ENCODE peak calls at places on chromosomes 1 and 21, in four cellular contexts. K, P, L and N are unnamed samples.

GRCh38 chr1:243493156-243494129 is 237.6 kb downstream of the SDCCAG8 start:
- DNase-seq in P (no peak), L (no peak), K (no peak), N (no peak)

GRCh38 chr1:51289676-51290488 is 40.5 kb downstream of the TTC39A start:
- DNase-seq in P (no peak), L (no peak), K (peak; percentile 54), N (no peak)

GRCh38 chr21:46413365-46413696 is 45.4 kb upstream of the DIP2A start:
- DNase-seq in K (no peak), P (no peak), L (no peak), N (no peak)

GRCh38 chr1:115135681-115136080 is 46.4 kb upstream of the TSPAN2 start:
- DNase-seq in P (no peak), L (no peak), K (no peak), N (peak; percentile 67)

GRCh38 chr1:156244712-156245111 is 2.7 kb downstream of the BGLAP start:
- DNase-seq in P (no peak), K (no peak), L (no peak), N (no peak)

GRCh38 chr1:24635195-24635843 is 7.8 kb upstream of the SRRM1 start:
- DNase-seq in K (no peak), L (peak; percentile 72), P (peak; percentile 79), N (peak; percentile 77)

GRCh38 chr1:222224576-222224975 is 323.3 kb downstream of the HHIPL2 start:
- DNase-seq in L (no peak), P (no peak), K (no peak), N (peak; percentile 6)

GRCh38 chr1:90201467-90202358 is 206.8 kb downstream of the ZNF326 start:
- DNase-seq in K (no peak), P (peak; percentile 1), L (no peak), N (peak; percentile 8)

GRCh38 chr1:184743062-184743756 is 11.4 kb downstream of the EDEM3 start:
- DNase-seq in L (no peak), K (no peak), P (no peak), N (no peak)

GRCh38 chr1:63663301-63663700 is 70.1 kb downstream of the PGM1 start:
- DNase-seq in L (no peak), K (no peak), P (no peak), N (peak; percentile 59)

GRCh38 chr21:35159881-35160280 is 110.8 kb upstream of the RUNX1 start:
- DNase-seq in K (no peak), P (peak; percentile 68), L (no peak), N (peak; percentile 69)

GRCh38 chr21:37564924-37565529 is 198.5 kb downstream of the DYRK1A start:
- DNase-seq in L (no peak), P (peak; percentile 18), K (no peak), N (no peak)

GRCh38 chr1:177737456-177737855 is 232.4 kb downstream of the SEC16B start:
- DNase-seq in K (no peak), L (no peak), P (no peak), N (peak; percentile 9)

GRCh38 chr1:8397511-8397910 is 79.6 kb downstream of the SLC45A1 start:
- DNase-seq in K (peak; percentile 55), P (peak; percentile 74), L (no peak), N (peak; percentile 69)

GRCh38 chr1:79215311-79215710 is 208.8 kb upstream of the ADGRL4 start:
- DNase-seq in L (no peak), K (no peak), P (no peak), N (no peak)

GRCh38 chr1:2346691-2347408 is 44.5 kb downstream of the MORN1 start:
- DNase-seq in P (no peak), L (no peak), K (peak; percentile 54), N (no peak)

GRCh38 chr1:12087797-12088314 is 24.8 kb downstream of the TNFRSF8 start:
- DNase-seq in P (no peak), K (no peak), L (no peak), N (no peak)

GRCh38 chr1:192445849-192446489 is 129.2 kb downstream of the RGS21 start:
- DNase-seq in L (peak; percentile 69), P (peak; percentile 57), K (peak; percentile 69), N (peak; percentile 43)

GRCh38 chr1:228793032-228793431 is 57.8 kb downstream of the RHOU start:
- DNase-seq in L (no peak), K (no peak), P (no peak), N (no peak)

GRCh38 chr1:77489910-77490309 is 192.5 kb downstream of the ZZZ3 start:
- DNase-seq in P (peak; percentile 49), L (no peak), K (no peak), N (peak; percentile 88)

GRCh38 chr1:107776898-107777663 is 187.9 kb downstream of the VAV3 start:
- DNase-seq in K (no peak), P (no peak), L (no peak), N (no peak)

GRCh38 chr1:12095822-12096263 is 32.7 kb downstream of the TNFRSF8 start:
- DNase-seq in K (no peak), L (no peak), P (no peak), N (peak; percentile 25)

GRCh38 chr1:162030741-162031280 is 7.1 kb upstream of the OLFML2B start:
- DNase-seq in P (no peak), K (no peak), L (no peak), N (no peak)

GRCh38 chr1:85427358-85427757 is 37.6 kb downstream of the DDAH1 start:
- DNase-seq in K (no peak), L (no peak), P (peak; percentile 50), N (peak; percentile 55)

GRCh38 chr1:171788696-171789095 is 7.2 kb downstream of the METTL13 start:
- DNase-seq in L (no peak), P (peak; percentile 58), K (no peak), N (peak; percentile 92)

GRCh38 chr1:42085596-42085995 is 67.6 kb upstream of the GUCA2B start:
- DNase-seq in P (peak; percentile 40), K (no peak), L (no peak), N (peak; percentile 27)

GRCh38 chr1:78279051-78279450 is 211.7 kb upstream of the PTGFR start:
- DNase-seq in L (no peak), P (peak; percentile 61), K (no peak), N (peak; percentile 97)

GRCh38 chr1:30693820-30694219 is 29.6 kb downstream of the MATN1 start:
- DNase-seq in K (no peak), L (no peak), P (no peak), N (no peak)

GRCh38 chr1:108533351-108534083 is 26.4 kb upstream of the EEIG2 start:
- DNase-seq in K (no peak), P (no peak), L (no peak), N (no peak)

GRCh38 chr21:18614327-18614726 is 210.7 kb upstream of the TMPRSS15 start:
- DNase-seq in L (no peak), P (no peak), K (no peak), N (no peak)

GRCh38 chr1:198211696-198212095 is 54.9 kb downstream of the NEK7 start:
- DNase-seq in K (no peak), P (no peak), L (no peak), N (no peak)

GRCh38 chr1:97524211-97524610 is 396.6 kb downstream of the DPYD start:
- DNase-seq in P (no peak), K (no peak), L (no peak), N (no peak)

DNA sequence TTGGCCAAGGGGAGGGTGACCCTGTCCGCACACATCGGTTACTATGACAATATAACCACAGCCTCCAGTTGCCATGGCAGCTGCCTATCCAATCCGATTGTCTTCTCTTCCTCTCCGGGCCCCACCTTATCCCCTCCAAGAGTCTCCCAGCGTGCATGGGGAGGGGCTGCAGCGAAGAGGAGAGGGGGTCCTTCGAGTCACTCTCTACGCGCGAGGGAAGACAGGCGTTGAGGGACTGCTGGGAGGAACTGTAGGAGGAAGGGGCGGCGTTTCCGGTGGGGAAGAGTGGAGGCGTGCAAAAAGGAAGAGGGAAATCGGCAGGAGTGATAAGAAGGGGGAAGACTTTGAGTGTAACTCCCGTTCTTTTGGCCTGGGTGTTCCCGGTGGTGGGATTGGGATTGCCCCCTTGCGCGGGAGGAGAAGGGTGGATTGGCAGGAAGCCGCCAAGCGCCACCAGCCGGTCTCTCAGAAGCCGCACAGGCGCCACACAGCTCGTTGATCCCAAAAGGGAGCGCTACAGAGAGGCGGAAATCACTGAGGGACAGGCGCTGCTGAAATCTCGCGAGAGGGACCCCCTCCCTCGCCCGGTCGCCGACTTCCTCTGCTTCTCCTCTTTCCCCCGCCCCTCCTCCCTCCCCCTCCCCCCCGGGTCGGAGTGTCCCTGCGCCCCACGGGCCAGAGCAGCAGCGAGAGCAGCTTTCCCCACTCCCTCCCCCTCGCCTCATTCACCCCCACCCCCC is 381 bp upstream of the SMG7 start:
- DNase-seq in K (peak; percentile 99), L (peak; percentile 96), P (peak; percentile 98), N (peak; percentile 98)
- TF ChIP-seq CTCF in K (no peak), L (no peak), P (no peak), N (no peak)

GRCh38 chr1:200240655-200241054 is 169.2 kb downstream of the ZNF281 start:
- DNase-seq in K (no peak), P (peak; percentile 40), L (no peak), N (no peak)

GRCh38 chr1:200245492-200245891 is 164.3 kb downstream of the ZNF281 start:
- DNase-seq in P (no peak), L (no peak), K (no peak), N (peak; percentile 49)

GRCh38 chr1:200242379-200243041 is 167.3 kb downstream of the ZNF281 start:
- DNase-seq in L (peak; percentile 60), K (no peak), P (peak; percentile 27), N (no peak)

GRCh38 chr1:200247513-200247912 is 162.3 kb downstream of the ZNF281 start:
- DNase-seq in K (no peak), P (no peak), L (peak; percentile 31), N (no peak)

GRCh38 chr1:200243042-200243437 is 166.8 kb downstream of the ZNF281 start:
- DNase-seq in L (no peak), K (no peak), P (peak; percentile 45), N (peak; percentile 70)
- H3K4me3 ChIP-seq in L (no peak overlapping the region), K (no peak overlapping the region), P (peak overlapping the region; percentile 43), N (peak overlapping the region; percentile 46)

GRCh38 chr1:19708558-19708957 is 43.9 kb downstream of the HTR6 start:
- DNase-seq in L (no peak), P (no peak), K (no peak), N (no peak)

GRCh38 chr1:19715334-19716203 is 50.9 kb downstream of the HTR6 start:
- DNase-seq in L (peak; percentile 98), K (peak; percentile 97), P (peak; percentile 94), N (peak; percentile 93)

GRCh38 chr1:19710825-19711611 is 46.3 kb downstream of the HTR6 start:
- DNase-seq in L (no peak), P (no peak), K (no peak), N (no peak)

GRCh38 chr1:19709255-19709765 is 44.6 kb downstream of the HTR6 start:
- DNase-seq in L (no peak), K (no peak), P (no peak), N (no peak)

GRCh38 chr1:19712928-19713327 is 48.3 kb downstream of the HTR6 start:
- DNase-seq in K (no peak), L (no peak), P (no peak), N (no peak)
- TF ChIP-seq CTCF in K (no peak), L (no peak), P (no peak), N (no peak)

DNA sequence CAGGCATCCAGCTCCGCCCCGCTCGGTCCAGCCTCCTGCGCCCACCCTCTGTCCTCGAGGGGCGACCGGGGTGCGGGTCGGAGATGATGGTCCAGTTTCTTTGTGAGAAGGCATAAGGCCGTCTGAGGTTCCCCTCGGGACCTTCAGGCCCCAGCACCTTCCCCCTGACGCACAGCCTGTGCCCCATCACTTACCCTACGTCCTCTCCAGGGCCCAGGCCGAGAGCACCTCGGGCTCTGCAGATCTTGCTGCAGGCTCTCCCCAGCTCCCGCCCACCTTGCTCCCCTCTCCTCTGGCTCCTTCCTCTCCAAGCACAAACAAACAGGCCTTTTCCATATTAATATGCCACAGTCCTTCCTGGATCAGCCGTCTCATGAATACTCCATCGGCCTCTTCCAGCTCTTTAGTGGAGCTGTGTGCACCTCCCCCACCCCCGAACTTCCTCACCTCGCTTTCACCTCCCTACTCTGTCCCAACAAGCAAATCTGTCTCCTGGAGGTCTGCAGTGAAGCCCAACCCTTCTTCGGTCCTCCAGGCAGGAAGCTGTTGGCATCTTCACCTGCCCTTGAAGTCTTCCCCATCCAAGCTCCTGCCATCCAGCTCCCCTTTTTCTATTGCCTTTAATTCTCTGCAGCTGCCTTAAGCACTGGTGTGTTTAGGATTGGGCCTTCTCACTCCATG is 448 bp upstream of the COL9A2 start:
- DNase-seq in K (peak; percentile 8), P (no peak), L (no peak), N (no peak)
- H3K4me3 ChIP-seq in K (peak overlapping the region; percentile 60), P (no peak overlapping the region), L (peak overlapping the region; percentile 28), N (no peak overlapping the region)